ENCODE peak calls at places on chromosomes 16 and 17, in seven cellular contexts. F is A172, K is HFFc6, T is GM23248, X is non-pigmented ciliary epithelial cell, Q is uterus, Z is HCEC 1CT. L is an unnamed sample.

GRCh38 chr17:16987830-16988601 is 16.1 kb upstream of the TNFRSF13B start:
- DNase-seq in F (peak; percentile 98), K (peak; percentile 87), T (peak; percentile 93), X (peak; percentile 44), Q (peak; percentile 37), Z (peak; percentile 70), L (no peak)

GRCh38 chr16:56742030-56742984 is 12.4 kb downstream of the NUP93 start:
- DNase-seq in F (peak; percentile 86), K (peak; percentile 80), T (peak; percentile 91), X (peak; percentile 69), Q (no peak), Z (peak; percentile 87), L (no peak)

GRCh38 chr17:59436900-59437299 is 105.4 kb downstream of the YPEL2 start:
- DNase-seq in F (no peak), K (no peak), T (no peak), X (no peak), Q (no peak), Z (no peak), L (no peak)

GRCh38 chr17:47978324-47978723 is 7.4 kb downstream of the CDK5RAP3 start:
- DNase-seq in F (peak; percentile 60), K (peak; percentile 38), T (peak; percentile 78), X (no peak), Q (peak; percentile 36), Z (peak; percentile 43), L (peak; percentile 38)

GRCh38 chr16:10889880-10890279 is 12.9 kb downstream of the CIITA start:
- DNase-seq in F (no peak), K (no peak), T (no peak), X (no peak), Q (no peak), Z (no peak), L (no peak)

GRCh38 chr16:81697886-81698635 is 81.0 kb upstream of the PLCG2 start:
- DNase-seq in F (no peak), K (no peak), T (no peak), X (no peak), Q (peak; percentile 69), Z (no peak), L (no peak)

GRCh38 chr17:71900830-71901229 is 220.0 kb upstream of the SOX9 start:
- DNase-seq in F (peak; percentile 92), K (peak; percentile 1), T (peak; percentile 67), X (no peak), Q (no peak), Z (peak; percentile 55), L (no peak)

GRCh38 chr17:4130715-4131114 is 12.1 kb downstream of the ZZEF1 start:
- DNase-seq in F (peak; percentile 27), K (peak; percentile 15), T (peak; percentile 79), X (no peak), Q (no peak), Z (no peak), L (no peak)